ENCODE peak calls at places on chromosome 7, in six cellular contexts. W, F, K, H, N and R are unnamed samples.

GRCh38 chr7:47722126-47722525 is 140.2 kb upstream of the TNS3 start:
- DNase-seq in F (no peak), N (no peak), H (no peak), K (no peak), W (peak; percentile 20), R (no peak)

GRCh38 chr7:83105948-83106347 is 56.7 kb downstream of the PCLO start:
- DNase-seq in N (no peak), W (no peak), H (no peak), F (no peak), K (no peak), R (no peak)

GRCh38 chr7:31729195-31729804 is 42.3 kb downstream of the PPP1R17 start:
- DNase-seq in N (no peak), K (no peak), F (no peak), W (no peak), H (no peak), R (no peak)

GRCh38 chr7:5634107-5634950 is 147.1 kb downstream of the RNF216 start:
- DNase-seq in F (peak; percentile 65), W (no peak), H (no peak), N (no peak), K (peak; percentile 86), R (no peak)

GRCh38 chr7:74293577-74293908 is 4.3 kb downstream of the CLIP2 start:
- DNase-seq in N (no peak), H (no peak), K (no peak), F (no peak), W (no peak), R (no peak)

GRCh38 chr7:70040971-70041766 is 442.9 kb downstream of the AUTS2 start:
- DNase-seq in N (no peak), H (no peak), W (no peak), F (no peak), K (no peak), R (no peak)

GRCh38 chr7:136883046-136883445 is 14.6 kb downstream of the CHRM2 start:
- DNase-seq in H (no peak), W (no peak), N (no peak), F (no peak), K (no peak), R (no peak)

GRCh38 chr7:30859940-30860623 is 51.6 kb upstream of the AQP1 start:
- DNase-seq in H (no peak), F (no peak), W (no peak), N (no peak), K (no peak), R (no peak)

GRCh38 chr7:32256811-32257210 is 186.6 kb upstream of the PDE1C start:
- DNase-seq in K (no peak), H (no peak), F (no peak), W (no peak), N (no peak), R (no peak)

GRCh38 chr7:50368366-50368765 is 63.9 kb downstream of the IKZF1 start:
- DNase-seq in W (no peak), H (no peak), K (no peak), N (no peak), F (no peak), R (no peak)

GRCh38 chr7:142384508-142384922 is 126.7 kb upstream of the PRSS58 start:
- DNase-seq in W (no peak), F (no peak), H (no peak), N (no peak), K (no peak), R (no peak)

GRCh38 chr7:1547777-1548437 is 8.1 kb downstream of the TMEM184A start:
- DNase-seq in F (no peak), K (no peak), W (no peak), H (no peak), N (no peak), R (no peak)

GRCh38 chr7:158109364-158110033 is 478.1 kb downstream of the PTPRN2 start:
- DNase-seq in H (no peak), K (no peak), W (peak; percentile 4), N (no peak), F (no peak), R (no peak)

GRCh38 chr7:42127232-42127622 is 109.8 kb downstream of the GLI3 start:
- DNase-seq in K (no peak), F (no peak), W (no peak), N (no peak), H (no peak), R (no peak)

GRCh38 chr7:20797174-20798080 is 10.7 kb upstream of the SP8 start:
- DNase-seq in W (no peak), K (no peak), H (no peak), F (no peak), N (peak; percentile 59), R (no peak)

GRCh38 chr7:87574630-87575029 is 26.1 kb downstream of the ABCB1 start:
- DNase-seq in K (no peak), W (no peak), N (no peak), H (peak; percentile 27), F (no peak), R (no peak)

GRCh38 chr7:106126170-106126938 is 14.2 kb upstream of the SYPL1 start:
- DNase-seq in W (peak; percentile 38), H (no peak), N (no peak), F (peak; percentile 42), K (no peak), R (peak; percentile 74)

GRCh38 chr7:27914409-27914808 is 174.4 kb downstream of the TAX1BP1 start:
- DNase-seq in W (no peak), K (no peak), F (no peak), N (no peak), H (no peak), R (no peak)

GRCh38 chr7:37376386-37376785 is 72.3 kb downstream of the ELMO1 start:
- DNase-seq in N (no peak), H (no peak), K (no peak), W (no peak), F (no peak), R (no peak)

GRCh38 chr7:72493850-72494661 is 81.9 kb upstream of the CALN1 start:
- DNase-seq in W (peak; percentile 81), F (peak; percentile 62), K (no peak), H (peak; percentile 51), N (peak; percentile 47), R (peak; percentile 28)

GRCh38 chr7:42493436-42494198 is 256.6 kb upstream of the GLI3 start:
- DNase-seq in N (peak; percentile 69), F (peak; percentile 68), W (peak; percentile 40), H (no peak), K (peak; percentile 94), R (no peak)

GRCh38 chr7:129612112-129613015 is 844 bp downstream of the NRF1 start:
- DNase-seq in K (peak; percentile 88), W (peak; percentile 50), H (no peak), N (peak; percentile 57), F (peak; percentile 49), R (no peak)

GRCh38 chr7:73921623-73922528 is 60.9 kb downstream of the TMEM270 start:
- DNase-seq in F (no peak), K (no peak), H (no peak), W (no peak), N (no peak), R (no peak)

DNA sequence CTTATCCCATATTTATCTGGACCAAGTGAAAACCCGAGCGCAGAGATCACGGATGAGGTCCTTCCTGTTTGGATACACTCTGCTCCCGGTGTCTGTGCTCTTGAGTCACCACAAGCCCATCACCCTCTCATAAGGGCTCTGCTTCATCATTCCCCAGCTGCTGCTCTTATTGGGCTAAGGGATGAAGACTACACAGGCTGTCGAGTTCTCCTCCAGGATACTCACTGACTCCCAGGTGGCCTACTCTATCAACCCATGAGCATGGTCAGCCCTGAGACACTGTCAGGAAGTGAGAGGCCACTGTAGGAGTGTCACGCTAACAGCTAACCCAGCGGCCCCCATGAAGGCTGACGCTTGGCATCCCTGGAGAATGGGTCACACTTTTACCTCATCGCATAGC is 120.8 kb upstream of the LANCL2 start:
- DNase-seq in F (no peak), H (no peak), W (no peak), K (no peak), N (no peak), R (no peak)
- TF ChIP-seq POLR2AphosphoS5 in F (no peak), H (no peak), W (no peak), K (no peak), N (no peak), R (no peak)

GRCh38 chr7:2719007-2719406 is 31.0 kb downstream of the AMZ1 start:
- DNase-seq in W (no peak), K (no peak), F (no peak), N (no peak), H (no peak), R (no peak)

GRCh38 chr7:2717905-2718702 is 30.1 kb downstream of the AMZ1 start:
- DNase-seq in F (no peak), W (no peak), N (no peak), H (no peak), K (no peak), R (no peak)

GRCh38 chr7:2717293-2717904 is 29.4 kb downstream of the AMZ1 start:
- DNase-seq in W (peak; percentile 54), F (peak; percentile 77), K (peak; percentile 79), H (no peak), N (peak; percentile 69), R (no peak)

GRCh38 chr7:2720024-2720423 is 32.0 kb downstream of the AMZ1 start:
- DNase-seq in H (no peak), N (no peak), F (no peak), K (no peak), W (no peak), R (no peak)

GRCh38 chr7:2718703-2718965 is 30.6 kb downstream of the AMZ1 start:
- DNase-seq in F (no peak), H (no peak), K (no peak), N (no peak), W (no peak), R (no peak)
- TF ChIP-seq POLR2AphosphoS5 in F (no peak), H (no peak), K (no peak), N (no peak), W (no peak), R (no peak)

DNA sequence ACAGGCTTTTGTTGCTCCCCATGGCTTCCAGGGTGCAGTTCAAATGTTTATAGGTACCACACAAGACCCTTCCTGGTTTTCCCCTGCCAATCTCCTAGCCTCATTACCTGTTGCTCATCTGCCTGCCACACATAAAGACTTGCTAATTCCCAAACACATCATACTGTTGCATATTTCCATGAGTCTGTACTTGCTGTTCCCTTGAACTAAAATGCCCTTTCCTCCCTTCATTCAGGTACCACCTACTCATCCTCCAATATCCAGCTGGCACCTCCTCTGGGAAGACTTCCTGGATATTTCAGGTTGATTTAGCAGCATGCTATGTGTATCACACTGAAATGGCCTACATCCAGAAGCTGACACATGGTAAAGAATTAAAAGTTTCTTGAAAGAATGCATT is 206.4 kb upstream of the NFE2L3 start:
- DNase-seq in K (no peak), F (no peak), N (no peak), H (no peak), W (no peak), R (no peak)
- TF ChIP-seq POLR2AphosphoS5 in K (no peak), F (no peak), N (no peak), H (no peak), W (no peak), R (no peak)

DNA sequence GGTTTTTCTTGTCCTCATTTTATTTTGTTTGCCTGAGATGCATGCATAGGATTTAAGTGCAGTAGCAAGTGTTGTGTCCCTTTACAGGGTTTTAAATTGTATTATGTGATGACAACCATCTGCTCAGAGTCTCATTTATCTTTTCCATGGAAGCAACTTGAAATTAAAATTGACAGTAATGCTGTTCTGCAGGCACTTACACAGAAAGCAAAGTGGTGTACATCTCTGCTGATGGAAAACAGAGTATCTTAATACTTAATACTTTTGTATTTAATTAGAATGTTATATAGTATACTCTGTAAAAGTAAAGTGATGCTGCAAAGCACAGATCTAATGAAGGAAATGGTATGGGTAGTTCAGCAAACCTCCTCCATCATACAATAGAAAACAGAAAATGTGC is 482.9 kb downstream of the POM121L12 start:
- DNase-seq in F (no peak), N (no peak), H (no peak), K (no peak), W (no peak), R (no peak)
- TF ChIP-seq POLR2AphosphoS5 in F (no peak), N (no peak), H (no peak), K (no peak), W (no peak), R (no peak)